ENCODE peak calls at places on chromosomes 3 and 15, in five cellular contexts. I is HEK293T, D is GM12878, M is HepG2, X is NT2/D1. B is an unnamed sample.

GRCh38 chr15:68428431-68428940 is 3.5 kb downstream of the ITGA11 start:
- DNase-seq in I (no peak), D (no peak), M (no peak), X (no peak), B (no peak)

GRCh38 chr3:183807881-183808280 is 17.5 kb downstream of the MAP6D1 start:
- DNase-seq in I (no peak), D (no peak), M (no peak), X (no peak), B (no peak)

GRCh38 chr3:53650424-53650823 is 156.0 kb downstream of the CACNA1D start:
- DNase-seq in I (no peak), D (peak), M (no peak), X (no peak), B (no peak)

GRCh38 chr3:123105201-123106189 is 38.7 kb downstream of the PDIA5 start:
- DNase-seq in I (no peak), D (peak), M (no peak), X (no peak), B (no peak)

GRCh38 chr3:28326458-28326926 is 22.0 kb upstream of the ZCWPW2 start:
- DNase-seq in I (no peak), D (peak), M (no peak), X (no peak), B (no peak)

GRCh38 chr3:118501152-118501551 is 533.5 kb downstream of the IGSF11 start:
- DNase-seq in I (peak), D (no peak), M (peak), X (peak), B (peak)

GRCh38 chr3:115498421-115498820 is 124.9 kb upstream of the GAP43 start:
- DNase-seq in I (no peak), D (no peak), M (no peak), X (peak), B (no peak)

GRCh38 chr3:46406786-46407611 is at the start of the genes CCR5AS and CCRL2:
- DNase-seq in I (no peak), D (no peak), M (no peak), X (no peak), B (no peak)

GRCh38 chr3:58521002-58521670 is 15.9 kb downstream of the ACOX2 start:
- DNase-seq in I (no peak), D (no peak), M (peak), X (no peak), B (no peak)

GRCh38 chr3:193816656-193817311 is 223.8 kb downstream of the OPA1 start:
- DNase-seq in I (peak), D (no peak), M (no peak), X (peak), B (peak)

GRCh38 chr15:55915221-55915620 is 78.2 kb downstream of the NEDD4 start:
- DNase-seq in I (no peak), D (no peak), M (no peak), X (no peak), B (no peak)

GRCh38 chr15:60363024-60363674 is 34.6 kb downstream of the ANXA2 start:
- DNase-seq in I (no peak), D (no peak), M (no peak), X (no peak), B (no peak)

GRCh38 chr3:86937306-86937791 is 53.6 kb downstream of the VGLL3 start:
- DNase-seq in I (no peak), D (no peak), M (no peak), X (no peak), B (no peak)

GRCh38 chr15:39792954-39793353 is 10.3 kb upstream of the FSIP1 start:
- DNase-seq in I (no peak), D (no peak), M (no peak), X (no peak), B (no peak)

GRCh38 chr3:168870892-168871291 is 775.2 kb upstream of the GOLIM4 start:
- DNase-seq in I (no peak), D (no peak), M (peak), X (no peak), B (no peak)

GRCh38 chr3:126467611-126467955 is 8.1 kb downstream of the ZXDC start:
- DNase-seq in I (no peak), D (no peak), M (no peak), X (no peak), B (no peak)

GRCh38 chr3:126469479-126469878 is 6.2 kb downstream of the ZXDC start:
- DNase-seq in I (no peak), D (no peak), M (no peak), X (no peak), B (no peak)

GRCh38 chr3:126466886-126467610 is 8.6 kb downstream of the ZXDC start:
- DNase-seq in I (no peak), D (no peak), M (no peak), X (no peak), B (no peak)

GRCh38 chr3:126465928-126466564 is 9.6 kb downstream of the ZXDC start:
- DNase-seq in I (no peak), D (no peak), M (no peak), X (no peak), B (no peak)

DNA sequence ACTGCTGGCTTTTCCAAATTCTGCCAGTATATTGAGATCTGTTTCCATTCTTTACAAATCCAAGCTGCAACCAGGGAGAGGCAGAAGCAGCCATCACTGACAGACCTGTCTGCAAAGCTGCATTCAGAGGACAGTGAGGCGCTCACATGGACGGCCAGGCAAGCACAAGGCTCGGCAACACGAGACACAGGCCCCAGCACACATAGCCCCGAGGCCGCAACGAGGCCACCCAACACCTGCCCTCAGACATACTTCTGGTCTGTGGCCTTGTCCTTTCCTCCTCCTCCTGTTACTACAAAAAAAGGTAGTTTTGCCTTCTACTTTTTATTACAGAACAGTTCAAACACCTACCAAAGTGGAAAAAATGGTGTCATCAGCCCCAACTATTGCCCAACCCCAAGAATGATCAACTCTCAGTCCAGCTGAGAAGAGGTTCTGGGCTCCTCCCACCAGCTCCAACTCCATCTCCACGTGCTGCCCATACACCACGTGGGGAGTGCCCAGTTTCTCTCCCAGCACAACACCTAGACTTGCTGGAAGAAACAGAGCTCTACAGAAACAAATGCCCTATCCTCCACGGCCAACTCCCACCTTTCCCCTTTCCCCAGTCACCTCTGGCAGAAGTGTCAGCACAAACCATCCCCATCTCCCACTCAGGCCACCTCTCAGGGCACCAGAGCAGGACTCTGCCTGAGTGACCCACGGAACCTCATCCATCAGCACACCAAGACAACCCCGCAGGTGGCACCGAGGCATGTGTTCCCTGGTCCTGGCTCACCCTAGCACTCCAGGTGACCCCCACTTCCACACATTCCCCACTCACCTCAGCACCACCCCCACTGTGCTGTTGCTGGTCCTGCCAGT is 7.4 kb downstream of the ZXDC start:
- DNase-seq in I (no peak), D (no peak), M (no peak), X (no peak), B (no peak)
- TF ChIP-seq SUZ12 in I (no peak), D (no peak), M (no peak), X (no peak), B (no peak)

GRCh38 chr3:23324745-23325144 is 121.6 kb downstream of the UBE2E2 start:
- DNase-seq in I (no peak), D (peak), M (no peak), X (no peak), B (no peak)
- TF ChIP-seq SUZ12 in I (no peak), D (no peak), M (no peak), X (no peak), B (no peak)

GRCh38 chr15:76973906-76974305 is 21.0 kb upstream of the PSTPIP1 start:
- DNase-seq in I (no peak), D (no peak), M (no peak), X (no peak), B (no peak)

GRCh38 chr15:76972420-76973361 is 22.2 kb upstream of the PSTPIP1 start:
- DNase-seq in I (no peak), D (no peak), M (no peak), X (no peak), B (peak)

GRCh38 chr15:76974456-76975083 is 20.4 kb upstream of the PSTPIP1 start:
- DNase-seq in I (no peak), D (no peak), M (no peak), X (no peak), B (no peak)

GRCh38 chr15:76976572-76977270 is 18.2 kb upstream of the PSTPIP1 start:
- DNase-seq in I (no peak), D (no peak), M (no peak), X (no peak), B (no peak)

GRCh38 chr15:76973362-76973743 is 21.6 kb upstream of the PSTPIP1 start:
- DNase-seq in I (peak), D (no peak), M (peak), X (peak), B (peak)
- TF ChIP-seq SUZ12 in I (no peak), D (no peak), M (no peak), X (no peak), B (no peak)

GRCh38 chr3:128609294-128609693 is 41.3 kb downstream of the RPN1 start:
- DNase-seq in I (no peak), D (no peak), M (no peak), X (no peak), B (no peak)
- TF ChIP-seq SUZ12 in I (no peak), D (no peak), M (no peak), X (no peak), B (no peak)

GRCh38 chr3:72247645-72248388 is 462.9 kb upstream of the PROK2 start:
- DNase-seq in I (no peak), D (no peak), M (no peak), X (no peak), B (no peak)
- TF ChIP-seq SUZ12 in I (no peak), D (no peak), M (no peak), X (no peak), B (no peak)

DNA sequence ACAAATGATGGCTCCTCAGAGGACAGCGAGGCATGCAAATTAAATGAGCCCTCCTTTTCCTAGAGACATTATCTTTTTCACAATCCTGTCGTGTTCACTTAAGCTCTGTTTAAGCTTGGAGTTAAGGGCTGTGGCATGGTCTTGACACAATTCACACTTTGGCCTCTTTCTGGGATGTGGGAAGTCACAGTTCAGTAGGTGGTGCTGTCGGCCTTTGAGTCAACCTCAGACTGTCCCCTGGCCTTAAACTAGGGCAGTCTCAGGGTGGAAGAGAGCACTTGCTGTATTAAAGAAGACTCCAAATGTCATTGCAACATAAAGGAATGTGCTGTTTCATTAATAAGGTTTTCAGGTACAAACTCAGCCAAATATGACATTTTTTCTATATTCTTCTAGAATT is 351.0 kb downstream of the MCTP2 start:
- DNase-seq in I (peak), D (peak), M (peak), X (peak), B (peak)
- TF ChIP-seq SUZ12 in I (no peak), D (no peak), M (no peak), X (no peak), B (no peak)

GRCh38 chr3:190150681-190151080 is 30.0 kb upstream of the P3H2 start:
- DNase-seq in I (no peak), D (no peak), M (no peak), X (no peak), B (no peak)
- TF ChIP-seq SUZ12 in I (no peak), D (no peak), M (no peak), X (no peak), B (no peak)

GRCh38 chr3:34140606-34141005 is 342.2 kb downstream of the PDCD6IP start:
- DNase-seq in I (no peak), D (no peak), M (no peak), X (no peak), B (no peak)
- TF ChIP-seq SUZ12 in I (no peak), D (no peak), M (no peak), X (no peak), B (no peak)

GRCh38 chr3:15086263-15086662 is 12.7 kb downstream of the RBSN start:
- DNase-seq in I (no peak), D (no peak), M (no peak), X (no peak), B (no peak)

GRCh38 chr3:15079083-15079482 is 14.0 kb upstream of the MRPS25 start:
- DNase-seq in I (no peak), D (no peak), M (no peak), X (no peak), B (no peak)

GRCh38 chr3:15081960-15082664 is 16.8 kb downstream of the RBSN start:
- DNase-seq in I (no peak), D (no peak), M (no peak), X (no peak), B (no peak)

GRCh38 chr3:15086699-15087098 is 12.2 kb downstream of the RBSN start:
- DNase-seq in I (no peak), D (no peak), M (no peak), X (no peak), B (no peak)

GRCh38 chr3:15083190-15083700 is 15.7 kb downstream of the RBSN start:
- DNase-seq in I (no peak), D (no peak), M (no peak), X (no peak), B (no peak)
- TF ChIP-seq SUZ12 in I (no peak), D (no peak), M (no peak), X (no peak), B (no peak)